ENCODE peak calls at places on chromosome X, in seven cellular contexts. X is DND-41, T is BE2C, A is small intestine, J is SK-N-SH, G is upper lobe of right lung, U is adrenal gland. K is an unnamed sample.

GRCh38 chrX:118603981-118604380 is 108.4 kb downstream of the DOCK11 start:
- DNase-seq in X (peak; percentile 32), T (peak; percentile 52), A (peak; percentile 21), J (peak; percentile 44), G (no peak), U (peak; percentile 58), K (no peak)

GRCh38 chrX:150364347-150365050 is 1.4 kb downstream of the MAMLD1 start:
- DNase-seq in X (peak; percentile 40), T (no peak), A (peak; percentile 28), J (peak; percentile 59), G (peak; percentile 59), U (no peak), K (no peak)

GRCh38 chrX:131288738-131289511 is at the start of gene IGSF1:
- DNase-seq in X (no peak), T (peak; percentile 31), A (no peak), J (peak; percentile 65), G (no peak), U (peak; percentile 46), K (no peak)

GRCh38 chrX:33434256-33435092 is 223.1 kb upstream of the DMD start:
- DNase-seq in X (peak; percentile 36), T (peak; percentile 58), A (peak; percentile 12), J (peak; percentile 42), G (no peak), U (peak; percentile 31), K (no peak)

GRCh38 chrX:50920132-50920531 is 9.6 kb downstream of the BMP15 start:
- DNase-seq in X (no peak), T (no peak), A (peak; percentile 15), J (no peak), G (no peak), U (no peak), K (no peak)

GRCh38 chrX:131046596-131046995 is 11.6 kb upstream of the ARHGAP36 start:
- DNase-seq in X (no peak), T (no peak), A (no peak), J (no peak), G (no peak), U (no peak), K (no peak)

GRCh38 chrX:134562002-134562401 is 96.3 kb downstream of the PLAC1 start:
- DNase-seq in X (no peak), T (no peak), A (no peak), J (no peak), G (no peak), U (no peak), K (no peak)

GRCh38 chrX:106684207-106684606 is 42.3 kb upstream of the RNF128 start:
- DNase-seq in X (no peak), T (no peak), A (peak; percentile 20), J (no peak), G (no peak), U (no peak), K (no peak)

GRCh38 chrX:134388161-134389109 is 71.5 kb upstream of the HPRT1 start:
- DNase-seq in X (no peak), T (no peak), A (no peak), J (no peak), G (no peak), U (no peak), K (no peak)

GRCh38 chrX:132716006-132716405 is 227.2 kb upstream of the MBNL3 start:
- DNase-seq in X (no peak), T (no peak), A (no peak), J (peak; percentile 8), G (no peak), U (no peak), K (no peak)

GRCh38 chrX:15947648-15948317 is 93.2 kb upstream of the AP1S2 start:
- DNase-seq in X (no peak), T (no peak), A (peak; percentile 3), J (no peak), G (no peak), U (no peak), K (no peak)

GRCh38 chrX:17697191-17697590 is 40.1 kb upstream of the SCML1 start:
- DNase-seq in X (no peak), T (no peak), A (peak; percentile 24), J (no peak), G (no peak), U (no peak), K (no peak)

GRCh38 chrX:111244238-111244750 is 26.0 kb downstream of the CAPN6 start:
- DNase-seq in X (no peak), T (no peak), A (peak; percentile 6), J (peak; percentile 50), G (no peak), U (no peak), K (no peak)

GRCh38 chrX:105973387-105973739 is 65.2 kb downstream of the SERPINA7 start:
- DNase-seq in X (no peak), T (no peak), A (peak; percentile 13), J (no peak), G (no peak), U (no peak), K (no peak)

GRCh38 chrX:11341274-11342256 is 48.4 kb downstream of the AMELX start:
- DNase-seq in X (no peak), T (no peak), A (no peak), J (no peak), G (peak; percentile 72), U (peak; percentile 46), K (peak; percentile 65)

GRCh38 chrX:16587776-16588175 is 62.2 kb upstream of the S100G start:
- DNase-seq in X (no peak), T (no peak), A (no peak), J (no peak), G (no peak), U (no peak), K (no peak)

GRCh38 chrX:94414746-94415145 is 740.7 kb downstream of the FAM133A start:
- DNase-seq in X (no peak), T (no peak), A (no peak), J (no peak), G (no peak), U (no peak), K (no peak)

GRCh38 chrX:22141061-22141460 is 108.9 kb downstream of the PHEX start:
- DNase-seq in X (no peak), T (no peak), A (peak; percentile 51), J (no peak), G (no peak), U (no peak), K (no peak)

GRCh38 chrX:117059848-117060247 is 597.1 kb upstream of the CT83 start:
- DNase-seq in X (no peak), T (no peak), A (no peak), J (no peak), G (no peak), U (no peak), K (no peak)

GRCh38 chrX:114580336-114580735 is 3.5 kb upstream of the HTR2C start:
- DNase-seq in X (no peak), T (no peak), A (no peak), J (peak; percentile 25), G (no peak), U (no peak), K (no peak)

GRCh38 chrX:132480581-132481203 is 8.1 kb downstream of the MBNL3 start:
- DNase-seq in X (peak; percentile 70), T (no peak), A (peak; percentile 75), J (no peak), G (peak; percentile 50), U (peak; percentile 49), K (no peak)

GRCh38 chrX:103453655-103454054 is 65.6 kb downstream of the RAB40A start:
- DNase-seq in X (no peak), T (no peak), A (no peak), J (no peak), G (no peak), U (no peak), K (no peak)

GRCh38 chrX:110992611-110993010 is 103.4 kb upstream of the PAK3 start:
- DNase-seq in X (peak; percentile 12), T (peak; percentile 10), A (peak; percentile 5), J (peak; percentile 24), G (no peak), U (no peak), K (no peak)

GRCh38 chrX:70038951-70039350 is 10.8 kb downstream of the AWAT2 start:
- DNase-seq in X (no peak), T (no peak), A (no peak), J (no peak), G (no peak), U (no peak), K (no peak)
- H3K9me3 ChIP-seq in X (no peaks in the 10 kb centered on the region), T (no peaks in the 10 kb centered on the region), A (no peaks in the 10 kb centered on the region), J (no peaks in the 10 kb centered on the region), G (no peaks in the 10 kb centered on the region), U (no peaks in the 10 kb centered on the region), K (no peaks in the 10 kb centered on the region)

DNA sequence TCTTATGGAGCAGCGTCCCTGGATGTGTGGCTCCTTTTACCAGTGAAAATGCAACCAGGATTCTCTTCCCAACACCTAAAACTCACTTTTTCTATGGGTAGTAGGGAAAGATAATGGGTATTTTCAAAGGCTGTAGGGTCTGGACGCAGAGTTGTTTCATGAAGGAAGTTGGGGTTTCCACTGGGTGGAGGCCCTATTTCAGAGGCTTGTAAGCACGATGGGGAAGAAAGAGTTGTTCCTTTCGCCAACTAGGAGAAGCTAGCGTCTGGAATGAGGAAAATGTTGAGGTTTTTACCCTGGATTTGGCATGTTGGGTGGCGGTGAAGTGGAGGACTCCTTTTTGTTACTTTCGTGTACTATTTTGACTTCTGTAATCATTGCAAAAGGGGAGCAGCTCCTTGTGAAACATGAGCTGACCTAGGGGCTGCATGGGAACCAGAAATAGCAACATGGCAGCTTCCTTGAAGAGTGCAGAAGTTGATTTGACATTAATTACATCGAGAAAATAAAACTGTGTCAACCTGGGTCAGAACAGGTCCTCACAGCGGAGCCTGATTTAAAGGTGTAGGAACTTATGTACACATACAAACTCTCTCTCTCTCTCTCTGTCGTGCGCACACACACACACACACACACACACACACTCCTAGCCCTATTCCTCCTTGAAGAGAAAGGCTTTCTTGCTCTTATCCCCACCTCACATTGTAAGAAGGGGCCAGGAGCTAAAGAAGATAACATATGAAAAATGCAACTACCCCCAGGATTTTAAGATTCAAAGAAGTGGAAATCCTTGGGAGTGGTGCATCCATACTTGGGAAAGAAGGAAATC is 19.1 kb downstream of the VSIG4 start:
- DNase-seq in X (no peak), T (no peak), A (no peak), J (no peak), G (no peak), U (no peak), K (no peak)
- H3K9me3 ChIP-seq in X (no peaks in the 10 kb centered on the region), T (no peaks in the 10 kb centered on the region), A (no peaks in the 10 kb centered on the region), J (no peaks in the 10 kb centered on the region), G (no peaks in the 10 kb centered on the region), U (no peaks in the 10 kb centered on the region), K (no peaks in the 10 kb centered on the region)

DNA sequence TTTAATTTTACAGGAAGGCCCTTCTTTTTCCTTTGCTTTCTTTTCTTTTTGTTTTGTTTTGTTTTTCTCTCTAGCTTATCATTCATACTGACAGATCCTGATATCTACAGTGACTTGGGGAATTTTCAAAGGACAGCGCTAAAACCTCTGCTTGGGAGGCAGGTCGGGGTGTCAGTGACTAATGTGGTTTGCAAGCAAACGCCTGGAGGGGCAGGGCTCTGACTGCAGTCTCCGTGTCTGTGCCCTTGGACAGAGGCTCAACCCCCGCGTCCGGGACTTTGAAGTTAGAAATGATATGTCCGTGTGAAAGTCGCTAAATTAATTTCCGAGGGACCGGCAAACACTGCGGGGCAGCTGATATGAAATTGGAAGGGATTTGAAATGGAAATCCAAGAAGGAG is 312.5 kb downstream of the DHRSX start:
- DNase-seq in X (no peak), T (no peak), A (no peak), J (no peak), G (no peak), U (peak; percentile 49), K (no peak)
- H3K9me3 ChIP-seq in X (peaks cover 12% of the 10 kb centered on the region), T (no peaks in the 10 kb centered on the region), A (no peaks in the 10 kb centered on the region), J (no peaks in the 10 kb centered on the region), G (no peaks in the 10 kb centered on the region), U (no peaks in the 10 kb centered on the region), K (peaks cover 6% of the 10 kb centered on the region)

DNA sequence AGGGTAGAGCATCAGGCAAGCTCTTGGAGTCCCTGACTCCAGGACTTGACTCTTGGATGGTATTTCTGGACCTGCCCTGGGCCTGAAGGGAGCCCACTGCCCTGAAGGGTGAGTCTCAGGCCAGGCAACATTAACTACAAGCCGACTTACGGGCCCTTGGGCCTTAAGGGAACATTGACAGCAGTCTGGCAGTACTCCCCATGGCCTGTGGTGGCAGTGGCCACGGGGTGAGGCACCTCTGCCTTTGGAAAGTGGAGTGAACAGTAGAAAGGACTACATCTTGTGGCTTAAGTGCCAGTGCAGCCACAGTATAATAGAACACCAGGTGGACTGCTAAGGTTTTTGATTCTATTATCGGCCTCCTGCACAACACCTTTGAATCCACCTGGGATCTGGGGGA is 36.3 kb downstream of the SH3BGRL start:
- DNase-seq in X (no peak), T (no peak), A (no peak), J (no peak), G (no peak), U (no peak), K (no peak)
- H3K9me3 ChIP-seq in X (peaks cover 10% of the 10 kb centered on the region), T (no peaks in the 10 kb centered on the region), A (no peaks in the 10 kb centered on the region), J (no peaks in the 10 kb centered on the region), G (no peaks in the 10 kb centered on the region), U (no peaks in the 10 kb centered on the region), K (no peaks in the 10 kb centered on the region)